ENCODE peak calls at places on chromosome 4, in ten cellular contexts. E is OCI-M1; A is activated naive CD8-positive, alpha-beta T cell treated with anti-CD3 and anti-CD28 coated beads, Interleukin-2, amount 10 ng/mL, durations not matched to agents 7 days and 5 days; S is T-cell; O is left ventricle myocardium superior; I is retina; X is T-helper 1 cell; C is astrocyte of the hippocampus; Y is activated CD8-positive, alpha-beta memory T cell treated with anti-CD3 and anti-CD28 coated beads, Interleukin-2, amount 10 ng/mL, durations not matched to agents 7 days and 5 days; G is stimulated activated CD8-positive, alpha-beta memory T cell treated with anti-CD3 and anti-CD28 coated beads, Interleukin-2, amount 100 ng/mL, for 48 hours. D is an unnamed sample.

GRCh38 chr4:55907469-55907868 is 41.3 kb upstream of the CEP135 start:
- DNase-seq in C (no peak), I (no peak), E (peak; percentile 27), A (no peak), G (no peak), Y (no peak), X (no peak), O (no peak), S (no peak), D (no peak)

GRCh38 chr4:88713782-88714181 is 16.2 kb upstream of the NAP1L5 start:
- DNase-seq in S (no peak), Y (no peak), I (no peak), G (no peak), O (no peak), A (no peak), X (no peak), E (no peak), C (no peak), D (no peak)

GRCh38 chr4:68373513-68373912 is 23.6 kb upstream of the YTHDC1 start:
- DNase-seq in A (peak; percentile 62), O (peak; percentile 86), Y (peak; percentile 74), S (peak; percentile 55), I (peak; percentile 84), G (peak; percentile 27), C (peak; percentile 89), X (peak; percentile 45), E (peak; percentile 86), D (peak; percentile 72)

GRCh38 chr4:188143731-188144130 is 4.5 kb downstream of the TRIML1 start:
- DNase-seq in X (no peak), C (no peak), E (no peak), O (no peak), Y (no peak), I (no peak), A (no peak), S (no peak), G (no peak), D (no peak)

GRCh38 chr4:3851211-3851610 is 85.0 kb downstream of the ADRA2C start:
- DNase-seq in S (no peak), G (no peak), C (no peak), E (no peak), A (no peak), I (no peak), X (no peak), Y (no peak), O (no peak), D (no peak)

GRCh38 chr4:39043697-39044363 is 11.6 kb upstream of the TMEM156 start:
- DNase-seq in E (peak; percentile 82), G (no peak), A (no peak), X (no peak), S (no peak), I (no peak), Y (no peak), O (no peak), C (peak; percentile 57), D (peak; percentile 43)

GRCh38 chr4:185797018-185797417 is 15.0 kb downstream of the SORBS2 start:
- DNase-seq in A (no peak), E (no peak), C (no peak), O (no peak), X (no peak), I (no peak), Y (no peak), S (no peak), G (no peak), D (no peak)

GRCh38 chr4:185912779-185913178 is 100.8 kb upstream of the SORBS2 start:
- DNase-seq in O (no peak), S (no peak), Y (no peak), E (no peak), X (no peak), G (no peak), I (no peak), C (no peak), A (no peak), D (no peak)

GRCh38 chr4:124206779-124207605 is 505.5 kb downstream of the ANKRD50 start:
- DNase-seq in O (no peak), A (no peak), E (no peak), I (no peak), X (no peak), G (no peak), C (peak; percentile 21), Y (no peak), S (no peak), D (no peak)

GRCh38 chr4:102439835-102440234 is 61.3 kb upstream of the NFKB1 start:
- DNase-seq in S (no peak), Y (no peak), G (no peak), A (no peak), I (no peak), O (no peak), C (peak; percentile 54), X (no peak), E (peak; percentile 7), D (peak; percentile 67)

GRCh38 chr4:42574873-42575272 is 82.0 kb downstream of the ATP8A1 start:
- DNase-seq in X (no peak), O (no peak), Y (no peak), G (no peak), E (no peak), I (no peak), A (no peak), S (no peak), C (no peak), D (no peak)

GRCh38 chr4:116913451-116913850 is 171.9 kb downstream of the TRAM1L1 start:
- DNase-seq in E (no peak), X (no peak), S (no peak), O (no peak), A (no peak), Y (no peak), I (no peak), C (no peak), G (no peak), D (peak; percentile 21)

GRCh38 chr4:67723949-67724348 is 23.0 kb upstream of the UBA6 start:
- DNase-seq in C (no peak), I (no peak), O (no peak), Y (no peak), S (no peak), E (peak; percentile 12), X (no peak), G (no peak), A (no peak), D (no peak)

GRCh38 chr4:177450421-177451107 is 8.3 kb upstream of the AGA start:
- DNase-seq in O (no peak), C (no peak), A (no peak), E (no peak), S (no peak), G (no peak), X (no peak), Y (no peak), I (no peak), D (no peak)

D was measured in myocyte.